ENCODE peak calls at places on chromosomes 2 and 18, in seven cellular contexts. V is neuronal stem cell, I is mesenchymal stem cell, L is H1, H is IMR-90, N is trophoblast cell, Z is mesendoderm. Q is an unnamed sample.

GRCh38 chr2:201984800-201985525 is 48.7 kb upstream of the FZD7 start:
- DNase-seq in N (no peak), L (no peak), Z (no peak), I (no peak), V (no peak), H (no peak), Q (no peak)

GRCh38 chr2:227163445-227163997 is 484 bp downstream of the COL4A4 start:
- DNase-seq in N (no peak), H (no peak), L (no peak), V (no peak), I (no peak), Z (peak; percentile 21), Q (peak; percentile 36)

GRCh38 chr2:64273524-64274398 is 129.5 kb upstream of the PELI1 start:
- DNase-seq in H (peak; percentile 89), N (peak; percentile 72), V (no peak), I (peak; percentile 84), Z (peak; percentile 94), L (no peak), Q (no peak)

GRCh38 chr2:198587201-198587600 is 782.8 kb downstream of the PLCL1 start:
- DNase-seq in V (no peak), H (no peak), I (no peak), Z (no peak), L (no peak), N (no peak), Q (no peak)

GRCh38 chr2:127092306-127092705 is 14.6 kb downstream of the BIN1 start:
- DNase-seq in Z (no peak), I (no peak), N (peak; percentile 27), H (no peak), L (no peak), V (no peak), Q (no peak)

GRCh38 chr2:100412866-100413265 is 4.6 kb downstream of the CHST10 start:
- DNase-seq in L (peak; percentile 41), V (peak; percentile 53), Z (peak; percentile 8), N (no peak), H (no peak), I (no peak), Q (no peak)

GRCh38 chr2:206422493-206422892 is 20.8 kb upstream of the ADAM23 start:
- DNase-seq in L (no peak), N (no peak), I (peak; percentile 85), V (no peak), H (peak; percentile 68), Z (no peak), Q (no peak)

GRCh38 chr2:126723281-126723815 is 67.4 kb downstream of the GYPC start:
- DNase-seq in N (no peak), I (no peak), Z (no peak), L (no peak), H (no peak), V (no peak), Q (no peak)

GRCh38 chr18:24212939-24213338 is 74.1 kb downstream of the CABYR start:
- DNase-seq in N (peak; percentile 92), H (peak; percentile 96), I (peak; percentile 77), Z (peak; percentile 86), L (no peak), V (no peak), Q (no peak)

GRCh38 chr18:23226386-23226785 is 91.1 kb downstream of the CABLES1 start:
- DNase-seq in V (no peak), N (no peak), L (no peak), H (peak; percentile 61), Z (no peak), I (peak; percentile 57), Q (no peak)

GRCh38 chr2:9473985-9474360 is 378 bp upstream of the IAH1 start:
- DNase-seq in V (no peak), N (no peak), I (no peak), H (no peak), Z (no peak), L (peak; percentile 51), Q (no peak)

GRCh38 chr2:163774862-163775261 is 39.1 kb upstream of the FIGN start:
- DNase-seq in I (peak; percentile 68), Z (no peak), H (peak; percentile 81), L (no peak), N (peak; percentile 95), V (no peak), Q (no peak)

GRCh38 chr18:8856769-8857393 is 151.5 kb downstream of the MTCL1 start:
- DNase-seq in H (no peak), N (no peak), L (no peak), Z (no peak), I (no peak), V (no peak), Q (peak; percentile 43)

GRCh38 chr18:10051877-10052631 is 138.2 kb downstream of the VAPA start:
- DNase-seq in H (peak; percentile 99), N (no peak), L (no peak), V (no peak), Z (no peak), I (peak; percentile 84), Q (no peak)

DNA sequence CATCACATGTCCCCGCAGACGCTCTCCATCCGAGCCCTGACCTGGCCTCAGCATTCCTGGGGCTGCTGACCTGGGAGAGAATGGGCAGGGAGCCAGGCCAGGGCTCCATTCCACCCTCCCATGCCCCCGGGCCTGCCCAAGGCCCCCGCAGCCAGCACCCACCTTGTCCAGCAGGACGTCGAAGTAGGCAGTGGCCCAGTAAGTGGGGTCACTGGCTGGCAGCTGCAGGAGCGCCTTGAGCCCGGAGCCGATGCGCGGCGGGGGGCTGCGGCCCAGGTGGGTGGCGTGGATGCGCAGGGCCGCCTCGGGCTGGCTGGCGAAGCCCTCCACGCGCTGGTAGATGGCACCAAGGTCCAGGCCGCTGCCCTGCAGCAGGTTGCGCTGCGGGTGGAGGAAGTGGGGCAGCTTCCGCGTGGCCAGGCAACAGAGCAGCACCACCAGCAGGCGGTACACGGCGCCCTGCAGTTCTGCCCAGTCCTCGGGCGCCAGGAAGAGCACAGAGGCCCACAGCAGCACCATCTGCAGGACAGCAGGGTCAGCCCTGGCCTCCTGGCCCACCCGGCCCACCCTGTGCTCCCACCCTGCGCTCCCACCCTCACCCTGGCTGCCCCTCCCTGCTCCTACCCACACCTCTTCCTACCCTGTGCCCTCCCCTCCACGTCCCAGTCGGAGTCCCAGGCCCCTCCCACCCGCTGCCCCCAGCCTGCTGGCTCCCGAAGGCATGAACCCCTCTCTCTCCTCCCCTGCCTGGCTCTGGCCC is 7.6 kb downstream of the MAB21L4 start:
- DNase-seq in H (no peak), V (no peak), Z (no peak), L (no peak), I (no peak), N (no peak), Q (no peak)
- H3K23ac ChIP-seq in H (no peak overlapping the region), V (no peak overlapping the region), Z (no peak overlapping the region), L (no peak overlapping the region), I (no peak overlapping the region), N (no peak overlapping the region), Q (no peak overlapping the region)

DNA sequence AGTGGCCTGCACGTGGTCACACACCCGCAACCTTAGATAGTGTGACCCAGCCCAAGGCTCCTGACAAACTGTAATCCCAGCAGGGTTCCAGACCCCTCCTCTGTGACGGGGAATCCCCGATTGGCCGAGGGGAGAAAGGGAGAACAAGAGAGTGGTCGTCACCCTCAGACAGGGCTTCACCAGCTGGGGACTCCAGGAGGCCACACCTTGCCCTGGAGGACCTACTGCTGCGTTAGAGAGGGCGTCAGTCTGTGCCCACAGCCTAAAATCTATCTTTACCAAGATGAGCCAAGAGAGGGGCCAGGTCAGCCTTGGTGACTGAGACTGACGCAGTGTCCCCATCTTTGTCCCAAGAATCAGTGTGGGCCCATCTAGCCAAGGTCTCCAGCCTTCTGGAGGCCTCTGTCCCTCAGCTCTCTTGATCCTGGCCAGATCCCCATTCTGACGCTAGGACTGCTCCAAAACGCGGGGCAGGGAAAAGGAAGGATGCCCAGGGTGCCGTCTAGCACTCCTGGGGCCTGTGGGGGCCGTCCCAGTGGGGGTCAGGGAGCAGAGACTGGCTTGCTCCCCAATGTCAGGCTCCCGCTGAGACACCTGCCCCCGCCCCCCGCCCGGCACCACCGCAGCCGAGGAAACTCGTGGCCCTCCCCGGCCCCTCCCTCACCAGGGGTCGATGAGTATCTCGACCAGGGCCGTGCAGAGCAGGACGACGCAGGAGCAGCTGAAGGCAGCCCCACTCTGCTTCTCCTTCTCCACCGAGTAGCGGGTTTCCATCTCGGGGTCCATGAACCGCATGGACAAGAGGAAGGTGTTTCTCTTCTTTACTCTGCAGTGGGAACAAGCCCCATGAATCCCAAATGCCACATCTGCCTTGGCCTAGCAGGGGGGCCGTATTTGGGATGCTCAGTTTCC is 40.9 kb downstream of the CENPO start:
- DNase-seq in H (no peak), V (no peak), L (no peak), Z (no peak), I (no peak), N (no peak), Q (no peak)
- H3K23ac ChIP-seq in H (no peak overlapping the region), V (no peak overlapping the region), L (no peak overlapping the region), Z (no peak overlapping the region), I (no peak overlapping the region), N (no peak overlapping the region), Q (no peak overlapping the region)

GRCh38 chr2:165903406-165903805 is 50.2 kb downstream of the TTC21B start:
- DNase-seq in H (no peak), N (no peak), V (no peak), I (no peak), L (no peak), Z (no peak), Q (no peak)

GRCh38 chr2:165901595-165901994 is 52.0 kb downstream of the TTC21B start:
- DNase-seq in I (no peak), H (no peak), V (no peak), L (no peak), N (no peak), Z (no peak), Q (no peak)

GRCh38 chr2:165899311-165899710 is 54.3 kb downstream of the TTC21B start:
- DNase-seq in L (no peak), H (no peak), V (no peak), I (no peak), Z (no peak), N (peak; percentile 16), Q (no peak)

GRCh38 chr2:165902929-165903328 is 50.6 kb downstream of the TTC21B start:
- DNase-seq in H (peak; percentile 17), N (no peak), I (peak; percentile 72), V (no peak), L (no peak), Z (no peak), Q (no peak)

GRCh38 chr2:165901996-165902395 is 51.6 kb downstream of the TTC21B start:
- DNase-seq in L (no peak), I (no peak), H (no peak), Z (no peak), V (no peak), N (no peak), Q (no peak)
- H3K23ac ChIP-seq in L (no peak overlapping the region), I (no peak overlapping the region), H (no peak overlapping the region), Z (no peak overlapping the region), V (no peak overlapping the region), N (no peak overlapping the region), Q (no peak overlapping the region)

DNA sequence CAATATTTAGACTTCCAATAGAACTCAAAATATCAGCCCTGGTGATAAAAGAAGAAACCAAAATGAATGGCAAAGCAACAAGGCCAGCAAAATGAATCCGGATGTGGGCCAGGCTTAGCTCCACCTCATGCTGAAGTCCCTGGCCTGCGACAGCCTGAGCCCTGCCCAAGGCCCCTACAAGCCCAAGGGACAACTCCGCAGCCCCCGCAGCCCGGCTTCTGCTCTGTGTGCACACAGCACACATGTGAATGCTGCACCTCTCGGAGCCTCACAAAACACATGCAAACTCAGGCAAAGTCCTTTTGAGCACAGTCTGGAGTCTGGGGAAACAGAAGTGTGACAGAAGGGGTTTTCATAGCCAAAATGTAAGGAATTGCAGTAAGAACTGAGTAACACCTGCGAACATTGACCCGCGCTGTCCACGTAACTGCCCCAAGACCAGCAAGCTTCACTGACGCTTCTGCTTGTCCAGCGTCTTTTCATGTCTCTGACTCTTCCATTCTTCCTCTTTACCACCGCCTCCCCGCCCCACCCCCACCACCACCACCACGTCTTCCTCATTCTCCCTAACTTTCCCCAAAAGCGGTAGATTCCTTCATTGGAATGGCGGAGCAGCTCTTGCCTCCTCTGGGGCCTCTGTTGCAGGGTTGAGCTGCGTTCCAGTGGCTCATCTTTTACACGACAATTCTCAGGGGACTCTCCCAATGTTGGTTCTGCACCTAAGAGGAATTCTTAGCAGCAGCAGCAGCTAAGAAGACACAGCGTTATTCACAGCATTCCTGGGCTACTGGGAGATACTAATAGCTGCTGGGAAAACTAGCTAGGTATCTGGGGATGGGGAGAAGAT is 136.4 kb upstream of the COPS8 start:
- DNase-seq in Z (peak; percentile 55), L (peak; percentile 44), H (no peak), I (no peak), N (no peak), V (no peak), Q (peak; percentile 21)
- H3K23ac ChIP-seq in Z (no peak overlapping the region), L (no peak overlapping the region), H (no peak overlapping the region), I (no peak overlapping the region), N (no peak overlapping the region), V (no peak overlapping the region), Q (no peak overlapping the region)

Q was measured in H9.